ENCODE peak calls at places on chromosomes 6 and 20, in eight cellular contexts. One of them, this sample, is unnamed.

GRCh38 chr6:170051229-170052172 is 239.4 kb downstream of the DLL1 start:
- DNase-seq in nephron progenitor cell: no peak
- DNase-seq in T-cell: no peak
- DNase-seq in left lung: no peak
- DNase-seq in fibroblast of gingiva: no peak
- DNase-seq in NCI-H460: no peak
- DNase-seq in suprapubic skin: peak; percentile 77
- DNase-seq in H7: no peak
- DNase-seq in this sample: no peak

GRCh38 chr20:36154696-36155628 is at the start of gene EPB41L1:
- DNase-seq in H7: no peak
- DNase-seq in nephron progenitor cell: peak; percentile 69
- DNase-seq in fibroblast of gingiva: no peak
- DNase-seq in suprapubic skin: peak; percentile 86
- DNase-seq in left lung: peak; percentile 77
- DNase-seq in T-cell: no peak
- DNase-seq in NCI-H460: no peak
- DNase-seq in this sample: peak; percentile 50

GRCh38 chr20:60221593-60221992 is 263.4 kb downstream of the CDH26 start:
- DNase-seq in H7: no peak
- DNase-seq in NCI-H460: no peak
- DNase-seq in suprapubic skin: no peak
- DNase-seq in left lung: no peak
- DNase-seq in T-cell: no peak
- DNase-seq in fibroblast of gingiva: no peak
- DNase-seq in nephron progenitor cell: no peak
- DNase-seq in this sample: no peak

GRCh38 chr6:47268572-47269187 is 41.0 kb downstream of the TNFRSF21 start:
- DNase-seq in left lung: no peak
- DNase-seq in suprapubic skin: no peak
- DNase-seq in NCI-H460: no peak
- DNase-seq in fibroblast of gingiva: no peak
- DNase-seq in T-cell: no peak
- DNase-seq in nephron progenitor cell: no peak
- DNase-seq in H7: no peak
- DNase-seq in this sample: no peak

GRCh38 chr6:164042212-164042611 is 627.7 kb downstream of the QKI start:
- DNase-seq in suprapubic skin: no peak
- DNase-seq in nephron progenitor cell: no peak
- DNase-seq in left lung: no peak
- DNase-seq in H7: no peak
- DNase-seq in fibroblast of gingiva: no peak
- DNase-seq in NCI-H460: no peak
- DNase-seq in T-cell: no peak
- DNase-seq in this sample: no peak

GRCh38 chr20:33159713-33160112 is 8.2 kb upstream of the BPIFA2 start:
- DNase-seq in nephron progenitor cell: no peak
- DNase-seq in T-cell: no peak
- DNase-seq in NCI-H460: no peak
- DNase-seq in left lung: no peak
- DNase-seq in fibroblast of gingiva: no peak
- DNase-seq in suprapubic skin: no peak
- DNase-seq in H7: no peak
- DNase-seq in this sample: no peak

GRCh38 chr6:169976301-169977081 is 225.1 kb downstream of the ERMARD start:
- DNase-seq in left lung: peak; percentile 58
- DNase-seq in fibroblast of gingiva: no peak
- DNase-seq in suprapubic skin: peak; percentile 74
- DNase-seq in H7: no peak
- DNase-seq in NCI-H460: no peak
- DNase-seq in T-cell: peak; percentile 11
- DNase-seq in nephron progenitor cell: no peak
- DNase-seq in this sample: no peak

GRCh38 chr20:18223399-18223798 is 64.9 kb upstream of the ZNF133 start:
- DNase-seq in nephron progenitor cell: no peak
- DNase-seq in NCI-H460: no peak
- DNase-seq in left lung: no peak
- DNase-seq in T-cell: no peak
- DNase-seq in H7: no peak
- DNase-seq in suprapubic skin: no peak
- DNase-seq in fibroblast of gingiva: no peak
- DNase-seq in this sample: no peak

GRCh38 chr6:87808005-87808757 is 106.1 kb upstream of the AKIRIN2 start:
- DNase-seq in suprapubic skin: no peak
- DNase-seq in NCI-H460: no peak
- DNase-seq in nephron progenitor cell: no peak
- DNase-seq in left lung: no peak
- DNase-seq in H7: no peak
- DNase-seq in T-cell: no peak
- DNase-seq in fibroblast of gingiva: no peak
- DNase-seq in this sample: no peak

GRCh38 chr6:169243661-169244060 is 10.0 kb downstream of the THBS2 start:
- DNase-seq in T-cell: no peak
- DNase-seq in NCI-H460: no peak
- DNase-seq in nephron progenitor cell: no peak
- DNase-seq in H7: no peak
- DNase-seq in fibroblast of gingiva: no peak
- DNase-seq in suprapubic skin: no peak
- DNase-seq in left lung: no peak
- DNase-seq in this sample: no peak